ENCODE peak calls at places on chromosome 3, in four cellular contexts. R is stimulated activated CD8-positive, alpha-beta memory T cell treated with anti-CD3 and anti-CD28 coated beads, Interleukin-15, amount 100 ng/mL, for 24 hours; F is substantia nigra; I is activated T-helper 1 cell treated with anti-CD3 and anti-CD28 coated beads, Interleukin-2, amount 50 U/mL, for 16 hours. X is an unnamed sample.

GRCh38 chr3:123540285-123540684 is 44.6 kb downstream of the HACD2 start:
- DNase-seq in R (no peak), F (no peak), I (no peak), X (no peak)

GRCh38 chr3:56787784-56788256 is 13.9 kb downstream of the ARHGEF3 start:
- DNase-seq in R (no peak), F (no peak), I (no peak), X (no peak)

GRCh38 chr3:6861989-6862879 is 1.3 kb downstream of the GRM7 start:
- DNase-seq in R (no peak), F (no peak), I (no peak), X (peak)

GRCh38 chr3:80213076-80213475 is 445.3 kb upstream of the ROBO1 start:
- DNase-seq in R (no peak), F (no peak), I (no peak), X (no peak)

GRCh38 chr3:14141144-14141543 is 16.3 kb downstream of the TMEM43 start:
- DNase-seq in R (no peak), F (no peak), I (no peak), X (no peak)

GRCh38 chr3:53073553-53074365 is 27.9 kb upstream of the SFMBT1 start:
- DNase-seq in R (no peak), F (no peak), I (no peak), X (peak)

GRCh38 chr3:172749201-172749965 is 1.1 kb upstream of the ECT2 start:
- DNase-seq in R (no peak), F (no peak), I (no peak), X (peak)

GRCh38 chr3:157586293-157586692 is 83.1 kb upstream of the VEPH1 start:
- DNase-seq in R (no peak), F (no peak), I (no peak), X (no peak)

GRCh38 chr3:44874308-44874707 is at the start of gene TGM4:
- DNase-seq in R (no peak), F (no peak), I (no peak), X (no peak)

GRCh38 chr3:67635257-67635656 is 19.2 kb downstream of the SUCLG2 start:
- DNase-seq in R (no peak), F (no peak), I (no peak), X (no peak)

GRCh38 chr3:114660124-114660523 is 366.3 kb downstream of the TIGIT start:
- DNase-seq in R (no peak), F (no peak), I (no peak), X (no peak)

GRCh38 chr3:71485903-71486302 is 97.6 kb downstream of the FOXP1 start:
- DNase-seq in R (no peak), F (no peak), I (no peak), X (no peak)

GRCh38 chr3:64214002-64214696 is 11.1 kb downstream of the PRICKLE2 start:
- DNase-seq in R (no peak), F (no peak), I (no peak), X (no peak)

GRCh38 chr3:48543271-48543866 is 13.2 kb downstream of the PFKFB4 start:
- DNase-seq in R (no peak), F (no peak), I (no peak), X (no peak)

GRCh38 chr3:4995500-4996053 is 16.3 kb downstream of the BHLHE40 start:
- DNase-seq in R (no peak), F (no peak), I (no peak), X (no peak)

GRCh38 chr3:143226678-143227291 is 107.2 kb downstream of the CHST2 start:
- DNase-seq in R (no peak), F (no peak), I (no peak), X (no peak)

GRCh38 chr3:122679085-122679466 is 1.6 kb upstream of the PARP14 start:
- DNase-seq in R (peak), F (peak), I (peak), X (peak)

GRCh38 chr3:45337839-45338470 is 50.4 kb upstream of the LARS2 start:
- DNase-seq in R (no peak), F (no peak), I (no peak), X (no peak)

GRCh38 chr3:50926868-50927267 is 252.1 kb downstream of the DOCK3 start:
- DNase-seq in R (no peak), F (no peak), I (no peak), X (no peak)

GRCh38 chr3:44198265-44198956 is 43.3 kb upstream of the TOPAZ1 start:
- DNase-seq in R (peak), F (peak), I (peak), X (peak)

GRCh38 chr3:107235193-107235922 is 141.9 kb upstream of the CCDC54 start:
- DNase-seq in R (no peak), F (no peak), I (no peak), X (no peak)

GRCh38 chr3:23198801-23199200 is 4.3 kb upstream of the UBE2E2 start:
- DNase-seq in R (no peak), F (no peak), I (no peak), X (no peak)

GRCh38 chr3:182568756-182569155 is 224.5 kb upstream of the ATP11B start:
- DNase-seq in R (no peak), F (no peak), I (no peak), X (no peak)

GRCh38 chr3:187062526-187063177 is 76.6 kb downstream of the RPL39L start:
- DNase-seq in R (no peak), F (no peak), I (no peak), X (no peak)

GRCh38 chr3:34783881-34784280 is 855.4 kb upstream of the ARPP21 start:
- DNase-seq in R (no peak), F (no peak), I (no peak), X (no peak)

GRCh38 chr3:62669161-62669560 is 206.1 kb downstream of the CADPS start:
- DNase-seq in R (no peak), F (no peak), I (no peak), X (no peak)

GRCh38 chr3:30012941-30013543 is 593.4 kb upstream of the TGFBR2 start:
- DNase-seq in R (peak), F (peak), I (no peak), X (peak)

GRCh38 chr3:196202516-196202970 is 8.7 kb downstream of the ZDHHC19 start:
- DNase-seq in R (no peak), F (peak), I (no peak), X (peak)

GRCh38 chr3:176759815-176760506 is 437.3 kb downstream of the TBL1XR1 start:
- DNase-seq in R (no peak), F (no peak), I (no peak), X (no peak)

GRCh38 chr3:141255864-141256263 is 24.2 kb downstream of the PXYLP1 start:
- DNase-seq in R (no peak), F (no peak), I (no peak), X (no peak)